ENCODE peak calls at places on chromosome 3, in nine cellular contexts. S, L, O, Q, B, F, C, X and A are unnamed samples.

GRCh38 chr3:22859618-22860017 is 343.5 kb upstream of the UBE2E2 start:
- DNase-seq in S (no peak), L (no peak), O (no peak), Q (no peak), B (no peak), F (no peak), C (no peak), X (no peak), A (no peak)

GRCh38 chr3:142272200-142272891 is 47.0 kb upstream of the GK5 start:
- DNase-seq in S (no peak), L (no peak), O (no peak), Q (peak), B (no peak), F (no peak), C (no peak), X (no peak), A (no peak)

GRCh38 chr3:101184111-101184510 is 136.3 kb downstream of the IMPG2 start:
- DNase-seq in S (no peak), L (no peak), O (no peak), Q (peak), B (no peak), F (no peak), C (no peak), X (no peak), A (peak)

GRCh38 chr3:156811092-156811862 is 14.9 kb upstream of the LEKR1 start:
- DNase-seq in S (no peak), L (no peak), O (no peak), Q (peak), B (no peak), F (no peak), C (peak), X (no peak), A (peak)

GRCh38 chr3:169813757-169814517 is 1.2 kb upstream of the LRRC34 start:
- DNase-seq in S (no peak), L (peak), O (no peak), Q (peak), B (peak), F (no peak), C (no peak), X (peak), A (no peak)

GRCh38 chr3:113649169-113649833 is 47.1 kb downstream of the USF3 start:
- DNase-seq in S (no peak), L (no peak), O (no peak), Q (no peak), B (no peak), F (no peak), C (no peak), X (no peak), A (no peak)

GRCh38 chr3:145070795-145071194 is 1090.2 kb downstream of the PLOD2 start:
- DNase-seq in S (no peak), L (no peak), O (no peak), Q (no peak), B (no peak), F (no peak), C (no peak), X (no peak), A (no peak)

GRCh38 chr3:30512596-30512995 is 93.8 kb upstream of the TGFBR2 start:
- DNase-seq in S (no peak), L (no peak), O (no peak), Q (no peak), B (no peak), F (no peak), C (no peak), X (no peak), A (no peak)

GRCh38 chr3:24129549-24129948 is 184.5 kb downstream of the NR1D2 start:
- DNase-seq in S (no peak), L (no peak), O (peak), Q (no peak), B (no peak), F (no peak), C (no peak), X (peak), A (no peak)

GRCh38 chr3:39108309-39108708 is 829 bp downstream of the TTC21A start:
- DNase-seq in S (no peak), L (no peak), O (no peak), Q (no peak), B (no peak), F (no peak), C (no peak), X (no peak), A (no peak)

GRCh38 chr3:105232536-105232935 is 134.2 kb upstream of the ALCAM start:
- DNase-seq in S (no peak), L (no peak), O (no peak), Q (no peak), B (no peak), F (no peak), C (no peak), X (no peak), A (no peak)

GRCh38 chr3:77530870-77531269 is 491.0 kb downstream of the ROBO2 start:
- DNase-seq in S (no peak), L (no peak), O (no peak), Q (no peak), B (no peak), F (peak), C (peak), X (no peak), A (no peak)

GRCh38 chr3:132135628-132136333 is 101.0 kb upstream of the CPNE4 start:
- DNase-seq in S (no peak), L (no peak), O (no peak), Q (peak), B (no peak), F (peak), C (peak), X (no peak), A (peak)

GRCh38 chr3:114496874-114497273 is 203.0 kb downstream of the TIGIT start:
- DNase-seq in S (no peak), L (no peak), O (no peak), Q (peak), B (no peak), F (peak), C (peak), X (no peak), A (peak)

GRCh38 chr3:85572426-85572825 is 613.6 kb downstream of the CADM2 start:
- DNase-seq in S (no peak), L (no peak), O (no peak), Q (peak), B (no peak), F (no peak), C (no peak), X (no peak), A (no peak)

GRCh38 chr3:187130346-187131066 is 8.8 kb downstream of the RPL39L start:
- DNase-seq in S (no peak), L (peak), O (no peak), Q (peak), B (no peak), F (no peak), C (no peak), X (no peak), A (no peak)

GRCh38 chr3:55935241-55935640 is 448.1 kb upstream of the WNT5A start:
- DNase-seq in S (no peak), L (no peak), O (peak), Q (no peak), B (no peak), F (no peak), C (no peak), X (peak), A (no peak)

GRCh38 chr3:62818347-62818746 is 56.9 kb downstream of the CADPS start:
- DNase-seq in S (no peak), L (no peak), O (no peak), Q (no peak), B (no peak), F (no peak), C (no peak), X (no peak), A (no peak)

GRCh38 chr3:177294221-177294620 is 96.9 kb upstream of the TBL1XR1 start:
- DNase-seq in S (peak), L (no peak), O (no peak), Q (peak), B (no peak), F (peak), C (peak), X (no peak), A (no peak)

GRCh38 chr3:78647735-78648134 is 1120.1 kb downstream of the ROBO1 start:
- DNase-seq in S (no peak), L (no peak), O (no peak), Q (peak), B (no peak), F (no peak), C (no peak), X (no peak), A (no peak)

GRCh38 chr3:33943277-33943676 is 144.8 kb downstream of the PDCD6IP start:
- DNase-seq in S (no peak), L (no peak), O (no peak), Q (no peak), B (no peak), F (no peak), C (no peak), X (no peak), A (no peak)

GRCh38 chr3:38018296-38019266 is 10.9 kb downstream of the PLCD1 start:
- DNase-seq in S (no peak), L (no peak), O (no peak), Q (no peak), B (no peak), F (no peak), C (no peak), X (no peak), A (no peak)

GRCh38 chr3:142987080-142987700 is 14.2 kb upstream of the U2SURP start:
- DNase-seq in S (no peak), L (no peak), O (no peak), Q (peak), B (peak), F (no peak), C (no peak), X (no peak), A (no peak)

GRCh38 chr3:126083138-126083445 is 832 bp downstream of the SLC41A3 start:
- DNase-seq in S (no peak), L (no peak), O (no peak), Q (no peak), B (no peak), F (no peak), C (no peak), X (no peak), A (no peak)